ENCODE peak calls at places on chromosomes 5 and 9, in ten cellular contexts. W, N, V, R, Q, L, I, O, J and F are unnamed samples. For H3K27me3, the result is how much of the 10 kb centered on the place peaks cover.

GRCh38 chr5:73126381-73126780 is 6.0 kb downstream of the TMEM171 start:
- DNase-seq in L (no peak), J (no peak), I (no peak), W (no peak), V (peak), Q (no peak), N (no peak), R (no peak), O (no peak), F (no peak)

GRCh38 chr9:91082709-91083108 is 279.0 kb downstream of the AUH start:
- DNase-seq in V (no peak), Q (no peak), I (no peak), O (no peak), N (no peak), R (no peak), W (no peak), J (no peak), L (no peak), F (no peak)

GRCh38 chr5:142167458-142167857 is 58.9 kb downstream of the NDFIP1 start:
- DNase-seq in W (no peak), I (no peak), Q (no peak), J (no peak), N (no peak), R (no peak), L (no peak), O (no peak), V (no peak), F (no peak)

GRCh38 chr5:122493091-122493775 is 181.2 kb downstream of the SNCAIP start:
- DNase-seq in L (no peak), W (no peak), V (no peak), R (no peak), J (no peak), O (peak), Q (no peak), I (no peak), N (no peak), F (no peak)

GRCh38 chr5:7385681-7386080 is 10.3 kb upstream of the ADCY2 start:
- DNase-seq in Q (no peak), L (no peak), N (no peak), W (no peak), R (no peak), J (no peak), V (no peak), O (no peak), I (no peak), F (no peak)

GRCh38 chr5:10090074-10090473 is 159.6 kb downstream of the ATPSCKMT start:
- DNase-seq in R (no peak), V (no peak), N (no peak), J (no peak), Q (no peak), L (no peak), O (no peak), W (no peak), I (no peak), F (no peak)

GRCh38 chr5:14062178-14062577 is 81.0 kb upstream of the TRIO start:
- DNase-seq in I (no peak), V (no peak), Q (no peak), R (no peak), J (no peak), W (no peak), L (no peak), O (no peak), N (no peak), F (no peak)

GRCh38 chr9:129737479-129738269 is 15.2 kb downstream of the PTGES start:
- DNase-seq in L (peak), O (peak), N (peak), J (peak), V (peak), W (peak), I (peak), Q (no peak), R (peak), F (peak)

GRCh38 chr9:6639622-6640021 is 5.9 kb downstream of the GLDC start:
- DNase-seq in N (no peak), R (no peak), J (no peak), L (no peak), Q (no peak), O (no peak), V (no peak), I (no peak), W (no peak), F (no peak)

GRCh38 chr9:136995772-136996308 is 528 bp downstream of the CLIC3 start:
- DNase-seq in I (no peak), L (no peak), V (no peak), R (no peak), J (no peak), O (no peak), N (peak), W (no peak), Q (no peak), F (no peak)

GRCh38 chr9:114433086-114433485 is 45.3 kb upstream of the AKNA start:
- DNase-seq in I (no peak), J (no peak), V (no peak), L (no peak), W (no peak), O (no peak), N (no peak), Q (no peak), R (no peak), F (no peak)

GRCh38 chr9:114432323-114433067 is 44.7 kb upstream of the AKNA start:
- DNase-seq in W (no peak), R (no peak), J (no peak), V (no peak), I (no peak), N (no peak), L (no peak), O (no peak), Q (no peak), F (no peak)

GRCh38 chr9:114431770-114432169 is 44.0 kb upstream of the AKNA start:
- DNase-seq in N (no peak), W (no peak), I (no peak), L (no peak), Q (no peak), V (no peak), R (no peak), O (no peak), J (no peak), F (no peak)

GRCh38 chr9:114434878-114435311 is 47.1 kb upstream of the AKNA start:
- DNase-seq in V (no peak), N (peak), W (peak), L (peak), Q (no peak), R (no peak), J (no peak), O (no peak), I (no peak), F (peak)

DNA sequence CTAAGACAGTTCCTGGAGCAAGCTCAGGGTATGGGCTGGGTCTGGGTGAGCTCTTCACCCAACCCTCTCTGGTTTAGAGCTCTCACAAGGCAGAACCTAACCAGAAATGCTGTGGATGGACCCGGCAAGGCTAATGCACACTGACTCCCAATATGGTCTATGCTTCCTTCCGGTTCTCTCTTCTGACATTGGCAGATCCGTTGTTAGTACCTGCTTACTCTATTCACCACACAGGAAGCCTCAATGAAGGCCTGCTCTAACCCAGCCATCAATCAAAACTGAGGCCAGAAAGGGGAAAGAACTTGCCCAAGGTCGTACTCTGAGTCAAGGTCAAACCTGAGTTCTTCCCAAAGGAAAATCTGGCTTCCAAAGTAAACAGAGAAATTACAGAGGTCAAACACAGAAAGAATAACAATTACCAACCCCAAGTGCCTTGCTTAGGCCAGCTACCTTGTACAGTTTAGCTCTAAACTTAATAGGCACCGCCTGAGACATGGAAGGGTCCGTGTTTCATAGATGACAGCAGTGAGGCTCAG is 46.0 kb upstream of the AKNA start:
- DNase-seq in V (no peak), R (no peak), N (no peak), J (no peak), L (no peak), I (no peak), Q (no peak), W (no peak), O (no peak), F (no peak)
- H3K27me3 ChIP-seq in V (under half), R (under half), N (under half), J (under half), L (under half), I (under half), Q (under half), W (under half), O (under half), F (under half)

GRCh38 chr9:131010482-131011273 is 1.7 kb downstream of the LAMC3 start:
- DNase-seq in V (no peak), N (no peak), I (no peak), W (no peak), R (no peak), L (no peak), O (no peak), Q (no peak), J (no peak), F (peak)
- H3K27me3 ChIP-seq in V (under half), N (half or more), I (under half), W (under half), R (under half), L (under half), O (under half), Q (under half), J (under half), F (under half)

GRCh38 chr9:123371805-123372590 is 16.0 kb downstream of the CRB2 start:
- DNase-seq in J (no peak), V (no peak), R (no peak), Q (no peak), N (no peak), L (no peak), O (no peak), I (no peak), W (no peak), F (no peak)

GRCh38 chr9:123375725-123376132 is 19.7 kb downstream of the CRB2 start:
- DNase-seq in L (no peak), V (no peak), O (no peak), J (no peak), N (no peak), R (no peak), Q (peak), I (peak), W (peak), F (peak)

GRCh38 chr9:123373941-123374340 is 17.9 kb downstream of the CRB2 start:
- DNase-seq in Q (no peak), N (no peak), V (no peak), R (no peak), I (no peak), O (no peak), J (no peak), L (peak), W (no peak), F (peak)

GRCh38 chr9:123372766-123373446 is 16.9 kb downstream of the CRB2 start:
- DNase-seq in V (no peak), N (no peak), I (no peak), Q (no peak), O (no peak), L (no peak), W (no peak), J (no peak), R (no peak), F (no peak)

GRCh38 chr9:123373447-123373923 is 17.5 kb downstream of the CRB2 start:
- DNase-seq in V (no peak), W (no peak), I (no peak), J (no peak), O (no peak), L (no peak), Q (no peak), R (no peak), N (no peak), F (peak)
- H3K27me3 ChIP-seq in V (under half), W (under half), I (under half), J (under half), O (under half), L (under half), Q (under half), R (under half), N (half or more), F (under half)

GRCh38 chr5:154470172-154470571 is 7.9 kb downstream of the HAND1 start:
- DNase-seq in O (no peak), Q (no peak), I (no peak), V (no peak), L (no peak), J (no peak), R (no peak), N (no peak), W (no peak), F (no peak)
- H3K27me3 ChIP-seq in O (under half), Q (half or more), I (under half), V (half or more), L (half or more), J (half or more), R (under half), N (half or more), W (half or more), F (half or more)

DNA sequence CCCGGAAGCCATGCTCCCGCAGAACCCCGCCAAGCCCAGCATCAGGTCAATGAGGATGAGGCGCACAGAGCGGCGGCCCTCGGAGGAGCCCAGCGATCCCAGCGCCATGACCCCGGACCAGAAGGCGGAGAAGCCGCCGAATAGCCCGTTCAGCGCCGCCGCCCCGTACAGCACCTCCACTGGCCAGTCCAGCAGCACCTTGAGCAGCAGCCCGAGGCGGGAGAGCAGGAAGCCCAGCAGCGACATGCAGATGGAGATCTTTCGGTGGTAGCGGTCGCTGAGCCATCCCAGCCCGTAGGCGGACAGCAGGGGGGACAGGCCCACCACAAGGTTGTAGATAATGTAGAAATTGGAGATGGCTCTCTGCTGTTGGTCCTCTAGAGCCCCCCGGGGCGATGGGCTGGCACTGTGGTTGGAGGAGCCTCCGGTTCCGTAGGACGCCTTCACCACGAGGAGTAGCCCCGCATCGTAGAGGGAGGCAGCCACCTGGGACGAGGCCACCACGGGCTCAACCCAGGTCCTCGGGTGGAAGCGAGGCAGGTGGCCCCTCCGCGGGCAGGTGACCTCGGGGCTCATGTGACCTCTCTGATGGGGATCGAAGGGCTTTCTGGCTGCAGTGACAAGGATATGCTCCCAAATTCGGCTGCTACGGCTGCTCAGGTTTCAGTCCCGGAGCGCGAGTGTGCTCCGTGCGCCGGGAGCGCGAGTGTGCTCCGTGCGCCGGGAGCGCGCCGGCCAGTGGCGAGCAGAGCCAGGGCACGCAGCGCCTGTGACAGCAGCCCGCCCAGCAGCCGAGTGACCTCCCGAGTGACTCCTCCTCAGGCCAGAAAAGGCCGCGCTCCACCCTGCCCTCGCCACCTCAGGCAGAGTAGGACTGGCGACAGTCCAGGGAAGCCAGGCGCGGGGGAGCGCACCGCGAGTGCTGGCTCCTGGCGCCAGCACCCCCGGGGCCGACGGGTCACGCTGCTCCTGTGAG is at the start of gene SLC46A2:
- DNase-seq in O (peak), Q (no peak), V (no peak), R (no peak), L (peak), I (no peak), N (no peak), W (no peak), J (no peak), F (peak)
- H3K27me3 ChIP-seq in O (under half), Q (under half), V (under half), R (under half), L (half or more), I (under half), N (under half), W (under half), J (under half), F (under half)

GRCh38 chr5:90554358-90555006 is 4.1 kb upstream of the ADGRV1 start:
- DNase-seq in R (no peak), J (no peak), N (no peak), Q (no peak), O (no peak), I (no peak), W (no peak), L (no peak), V (no peak), F (no peak)
- H3K27me3 ChIP-seq in R (under half), J (under half), N (under half), Q (under half), O (under half), I (under half), W (under half), L (under half), V (under half), F (under half)

GRCh38 chr9:70389188-70389587 is 25.3 kb downstream of the KLF9 start:
- DNase-seq in R (no peak), V (no peak), W (no peak), O (no peak), J (no peak), N (no peak), I (no peak), Q (no peak), L (no peak), F (no peak)
- H3K27me3 ChIP-seq in R (under half), V (under half), W (under half), O (under half), J (under half), N (under half), I (under half), Q (under half), L (under half), F (under half)

GRCh38 chr5:108935602-108936001 is 187.9 kb downstream of the FER start:
- DNase-seq in O (no peak), N (peak), W (no peak), L (no peak), V (no peak), R (no peak), J (no peak), I (no peak), Q (no peak), F (no peak)
- H3K27me3 ChIP-seq in O (under half), N (under half), W (under half), L (under half), V (under half), R (under half), J (under half), I (under half), Q (under half), F (under half)

DNA sequence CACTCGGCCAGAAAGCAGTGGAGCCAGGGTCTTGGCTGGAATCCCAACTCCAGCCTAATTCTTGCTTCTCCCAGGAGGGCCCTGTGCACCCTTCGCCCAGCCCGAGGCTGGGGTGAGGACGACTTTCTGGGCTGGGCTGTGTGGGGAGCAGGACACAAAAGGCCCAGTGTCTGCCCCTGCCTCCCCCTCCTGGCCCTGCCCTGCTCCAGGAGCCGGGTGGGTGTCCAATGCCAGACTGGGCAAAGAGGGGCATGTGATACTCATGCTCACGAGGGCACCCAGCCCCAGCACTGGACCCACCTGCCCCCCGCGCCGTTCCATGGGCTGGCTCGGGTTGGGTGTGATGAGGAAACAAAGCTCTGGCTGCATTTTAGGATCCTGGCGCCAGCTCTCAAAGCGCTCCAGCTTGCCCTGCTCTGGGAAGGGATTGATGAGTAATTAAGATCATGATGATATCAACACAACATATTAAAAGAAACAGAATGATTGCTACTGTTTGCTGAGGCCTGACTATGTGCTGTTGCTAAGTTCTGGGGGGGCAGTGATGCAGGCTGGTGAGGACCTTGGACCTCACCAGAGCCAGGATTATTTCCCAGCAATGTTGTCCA is 30.7 kb downstream of the LHX2 start:
- DNase-seq in O (no peak), L (no peak), I (peak), W (no peak), R (no peak), V (no peak), Q (no peak), N (no peak), J (no peak), F (peak)
- H3K27me3 ChIP-seq in O (under half), L (half or more), I (under half), W (under half), R (under half), V (under half), Q (half or more), N (half or more), J (under half), F (half or more)